ENCODE peak calls at places on chromosomes 6 and 20, in six cellular contexts. C, L, H, K, I and F are unnamed samples.

GRCh38 chr20:62647521-62648317 is 5.4 kb downstream of the SLCO4A1 start:
- DNase-seq in K (no peak), C (no peak), H (no peak), L (no peak), I (no peak), F (no peak)

GRCh38 chr6:41577356-41577864 is 31.2 kb downstream of the FOXP4 start:
- DNase-seq in I (no peak), H (no peak), C (no peak), L (no peak), K (no peak), F (no peak)

GRCh38 chr20:38735172-38735571 is 10.9 kb downstream of the SLC32A1 start:
- DNase-seq in I (no peak), L (no peak), K (no peak), H (no peak), C (no peak), F (no peak)

GRCh38 chr20:58853976-58854637 is 1.6 kb downstream of the GNAS start:
- DNase-seq in L (no peak), K (no peak), I (no peak), C (no peak), H (no peak), F (no peak)

GRCh38 chr6:24743944-24744335 is 25.0 kb upstream of the C6orf62 start:
- DNase-seq in K (no peak), H (no peak), L (no peak), C (no peak), I (no peak), F (no peak)

GRCh38 chr6:88843040-88843439 is 120.4 kb downstream of the RNGTT start:
- DNase-seq in I (no peak), H (peak; percentile 84), L (peak; percentile 68), C (no peak), K (no peak), F (no peak)

GRCh38 chr6:15987569-15987968 is 141.3 kb upstream of the MYLIP start:
- DNase-seq in I (no peak), C (no peak), L (peak; percentile 16), K (peak; percentile 64), H (no peak), F (no peak)

GRCh38 chr6:42428326-42429041 is 23.2 kb downstream of the TRERF1 start:
- DNase-seq in I (no peak), L (peak; percentile 39), C (peak; percentile 83), H (no peak), K (no peak), F (peak; percentile 66)

GRCh38 chr20:32585011-32585518 is at the start of gene NOL4L:
- DNase-seq in C (no peak), I (peak; percentile 57), K (no peak), L (peak; percentile 36), H (peak; percentile 68), F (no peak)

GRCh38 chr20:50271674-50272412 is 81.2 kb downstream of the CEBPB start:
- DNase-seq in H (no peak), I (no peak), K (no peak), L (no peak), C (no peak), F (no peak)

GRCh38 chr20:43994486-43995100 is 79.9 kb downstream of the TOX2 start:
- DNase-seq in C (no peak), H (peak; percentile 29), K (peak; percentile 45), I (no peak), L (peak; percentile 39), F (no peak)

GRCh38 chr6:93319304-93319703 is 100.1 kb downstream of the EPHA7 start:
- DNase-seq in C (no peak), I (no peak), L (no peak), K (no peak), H (no peak), F (no peak)

GRCh38 chr20:51456511-51457280 is 85.8 kb downstream of the NFATC2 start:
- DNase-seq in K (peak; percentile 96), C (no peak), I (peak; percentile 100), H (peak; percentile 99), L (peak; percentile 98), F (no peak)

GRCh38 chr20:45450097-45450818 is 19.3 kb upstream of the WFDC2 start:
- DNase-seq in C (peak; percentile 45), H (peak; percentile 69), K (peak; percentile 48), L (peak; percentile 49), I (no peak), F (no peak)

GRCh38 chr6:167979436-167980090 is 17.9 kb upstream of the KIF25 start:
- DNase-seq in L (no peak), H (no peak), I (no peak), C (no peak), K (no peak), F (no peak)

GRCh38 chr20:18164356-18164755 is 26.7 kb downstream of the KAT14 start:
- DNase-seq in K (peak; percentile 65), H (peak; percentile 3), C (no peak), L (peak; percentile 56), I (no peak), F (no peak)

GRCh38 chr6:33995046-33995872 is 150.6 kb downstream of the GRM4 start:
- DNase-seq in I (no peak), H (no peak), L (no peak), K (no peak), C (no peak), F (no peak)

GRCh38 chr20:44730441-44730840 is 15.2 kb upstream of the KCNK15 start:
- DNase-seq in H (peak; percentile 93), I (peak; percentile 53), L (peak; percentile 99), K (peak; percentile 77), C (no peak), F (no peak)

GRCh38 chr20:44938637-44939036 is 21.6 kb downstream of the TOMM34 start:
- DNase-seq in I (no peak), K (no peak), C (no peak), L (peak; percentile 17), H (no peak), F (no peak)

GRCh38 chr6:164315376-164315775 is 900.9 kb downstream of the QKI start:
- DNase-seq in K (no peak), I (no peak), H (no peak), C (no peak), L (no peak), F (no peak)